ENCODE peak calls at places on chromosomes 16 and 17, in ten cellular contexts. V is tibial nerve; F is transverse colon; J is IMR-90; Q is A549; B is tibial artery; Z is ascending aorta; R is CD8-positive, alpha-beta T cell; H is BE2C; O is mucosa of descending colon. T is an unnamed sample.
A peak's percentile ranks its signal among the peaks of the same experiment; 100 is the strongest.

GRCh38 chr17:58249270-58250133 is 11.1 kb downstream of the LPO start:
- DNase-seq in B (no peak), Q (peak; percentile 95), F (peak; percentile 65), O (peak; percentile 68), R (peak; percentile 69), H (peak; percentile 71), V (no peak), J (peak; percentile 31), Z (no peak), T (peak; percentile 64)

GRCh38 chr17:80361495-80362220 is 53.3 kb upstream of the ENDOV start:
- DNase-seq in B (peak; percentile 63), J (no peak), H (peak; percentile 56), F (no peak), R (no peak), Q (peak; percentile 40), V (no peak), Z (no peak), O (no peak), T (no peak)

GRCh38 chr16:81005644-81006471 is 827 bp downstream of the CMC2 start:
- DNase-seq in R (no peak), Q (no peak), J (peak; percentile 23), V (no peak), F (peak; percentile 85), B (no peak), H (no peak), O (no peak), Z (no peak), T (no peak)

GRCh38 chr16:28623172-28623711 is 13.4 kb upstream of the SULT1A1 start:
- DNase-seq in F (peak; percentile 85), Q (no peak), V (no peak), R (peak; percentile 70), B (no peak), J (no peak), O (peak; percentile 89), Z (no peak), H (no peak), T (peak; percentile 60)

GRCh38 chr16:23952128-23953041 is 116.6 kb downstream of the PRKCB start:
- DNase-seq in Q (no peak), H (no peak), F (no peak), B (no peak), O (no peak), V (no peak), Z (no peak), J (peak; percentile 21), R (peak; percentile 62), T (peak; percentile 31)

GRCh38 chr17:55648086-55648485 is 74.6 kb downstream of the TMEM100 start:
- DNase-seq in R (no peak), V (no peak), B (no peak), F (no peak), H (no peak), J (no peak), Q (no peak), Z (no peak), O (no peak), T (no peak)

GRCh38 chr16:9612267-9612666 is 520.8 kb downstream of the HAPSTR1 start:
- DNase-seq in J (no peak), V (no peak), O (no peak), R (no peak), H (no peak), Z (no peak), B (no peak), F (no peak), Q (no peak), T (no peak)

GRCh38 chr16:3074860-3075545 is 9.6 kb downstream of the IL32 start:
- DNase-seq in H (no peak), Q (no peak), R (peak; percentile 90), O (peak; percentile 85), B (no peak), F (peak; percentile 63), J (no peak), V (no peak), Z (no peak), T (peak; percentile 94)

GRCh38 chr16:47866431-47866830 is 289.4 kb downstream of the ABCC12 start:
- DNase-seq in Q (no peak), J (no peak), R (no peak), B (no peak), Z (no peak), F (no peak), V (no peak), O (no peak), H (no peak), T (no peak)

GRCh38 chr17:17937450-17937849 is 34.8 kb downstream of the TOM1L2 start:
- DNase-seq in Q (no peak), R (no peak), O (no peak), B (no peak), H (no peak), Z (no peak), F (no peak), V (no peak), J (peak; percentile 57), T (no peak)

GRCh38 chr17:17941015-17941414 is 31.2 kb downstream of the TOM1L2 start:
- DNase-seq in B (no peak), V (no peak), O (no peak), Z (no peak), F (no peak), Q (no peak), H (no peak), R (no peak), J (no peak), T (no peak)

GRCh38 chr17:17937958-17938357 is 34.2 kb downstream of the TOM1L2 start:
- DNase-seq in J (no peak), O (no peak), B (no peak), H (no peak), V (no peak), F (no peak), Q (no peak), Z (no peak), R (no peak), T (no peak)

GRCh38 chr17:17940451-17940911 is 31.7 kb downstream of the TOM1L2 start:
- DNase-seq in J (peak; percentile 47), H (peak; percentile 20), Z (no peak), B (no peak), R (no peak), O (no peak), F (no peak), V (no peak), Q (no peak), T (no peak)

GRCh38 chr17:17938388-17939107 is 33.7 kb downstream of the TOM1L2 start:
- DNase-seq in H (no peak), R (no peak), O (no peak), V (no peak), B (no peak), Q (no peak), F (peak; percentile 55), Z (no peak), J (no peak), T (no peak)
- H3K4me1 ChIP-seq in H (peaks cover 22% of the 10 kb centered on the region), R (peaks cover 19% of the 10 kb centered on the region), O (peaks cover 56% of the 10 kb centered on the region), V (peaks cover 99% of the 10 kb centered on the region), B (peaks cover 57% of the 10 kb centered on the region), Q (peaks cover 64% of the 10 kb centered on the region), F (peaks cover 36% of the 10 kb centered on the region), Z (peaks cover 23% of the 10 kb centered on the region), J (peaks cover 48% of the 10 kb centered on the region), T (peaks cover 29% of the 10 kb centered on the region)

GRCh38 chr17:78895322-78895721 is 7.7 kb downstream of the CEP295NL start:
- DNase-seq in Q (no peak), Z (no peak), J (no peak), F (no peak), B (no peak), V (no peak), R (no peak), H (no peak), O (no peak), T (no peak)
- H3K4me1 ChIP-seq in Q (peaks cover 3% of the 10 kb centered on the region), Z (peaks cover 64% of the 10 kb centered on the region), J (peaks cover 26% of the 10 kb centered on the region), F (peaks cover 28% of the 10 kb centered on the region), B (peaks cover 100% of the 10 kb centered on the region), V (peaks cover 100% of the 10 kb centered on the region), R (peaks cover 10% of the 10 kb centered on the region), H (peaks cover 34% of the 10 kb centered on the region), O (peaks cover 5% of the 10 kb centered on the region), T (peaks cover 4% of the 10 kb centered on the region)

GRCh38 chr16:1721372-1721771 is 15.4 kb downstream of the MAPK8IP3 start:
- DNase-seq in F (no peak), B (no peak), V (no peak), H (no peak), Z (no peak), R (no peak), Q (no peak), J (no peak), O (no peak), T (no peak)
- H3K4me1 ChIP-seq in F (peaks cover 11% of the 10 kb centered on the region), B (peaks cover 23% of the 10 kb centered on the region), V (peaks cover 47% of the 10 kb centered on the region), H (no peaks in the 10 kb centered on the region), Z (peaks cover 16% of the 10 kb centered on the region), R (peaks cover 32% of the 10 kb centered on the region), Q (peaks cover 44% of the 10 kb centered on the region), J (peaks cover 8% of the 10 kb centered on the region), O (peaks cover 18% of the 10 kb centered on the region), T (peaks cover 31% of the 10 kb centered on the region)

DNA sequence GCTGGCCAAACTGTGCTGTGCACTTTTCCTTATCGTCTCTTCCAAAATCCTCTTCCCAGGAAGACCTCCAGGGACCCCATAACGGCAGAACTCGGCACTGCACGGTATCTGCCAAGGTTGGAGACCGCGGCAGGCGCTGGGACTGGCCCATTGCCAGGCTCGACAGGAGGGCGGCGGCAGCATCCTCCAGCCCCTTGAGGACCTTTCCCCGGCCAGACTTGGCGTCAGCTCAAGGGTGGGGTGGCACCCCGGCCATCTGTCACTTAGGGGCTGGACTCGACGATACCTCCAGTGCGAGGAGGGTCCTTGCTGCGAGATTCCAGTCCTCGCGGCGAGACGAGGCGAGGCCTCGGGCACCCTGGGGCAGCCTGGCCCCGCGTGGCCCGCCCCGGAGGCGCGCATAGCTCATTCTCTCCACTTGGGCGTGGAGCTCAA is 777 bp downstream of the ACLY start:
- DNase-seq in V (peak; percentile 33), F (peak; percentile 71), J (peak; percentile 31), B (peak; percentile 74), R (peak; percentile 44), O (peak; percentile 83), Q (no peak), Z (no peak), H (peak; percentile 91), T (peak; percentile 44)
- H3K4me1 ChIP-seq in V (peaks cover 60% of the 10 kb centered on the region), F (peaks cover 10% of the 10 kb centered on the region), J (peaks cover 27% of the 10 kb centered on the region), B (peaks cover 28% of the 10 kb centered on the region), R (peaks cover 17% of the 10 kb centered on the region), O (peaks cover 24% of the 10 kb centered on the region), Q (peaks cover 58% of the 10 kb centered on the region), Z (peaks cover 22% of the 10 kb centered on the region), H (peaks cover 26% of the 10 kb centered on the region), T (peaks cover 15% of the 10 kb centered on the region)

T was measured in CD8-positive, alpha-beta memory T cell.